ENCODE peak calls at places on chromosomes 4 and X, in four cellular contexts. T is cardiac fibroblast, O is heart left ventricle, M is MM.1S. C is an unnamed sample.

GRCh38 chr4:17781072-17781830 is at the start of gene FAM184B:
- DNase-seq in T (no peak), O (no peak), M (no peak), C (no peak)

GRCh38 chr4:84944952-84945351 is 21.5 kb downstream of the WDFY3 start:
- DNase-seq in T (no peak), O (no peak), M (no peak), C (no peak)

GRCh38 chr4:70269674-70270073 is 27.3 kb downstream of the CSN3 start:
- DNase-seq in T (no peak), O (no peak), M (peak; percentile 37), C (peak; percentile 8)

GRCh38 chr4:181897935-181898334 is 345.3 kb upstream of the TENM3 start:
- DNase-seq in T (peak; percentile 47), O (no peak), M (no peak), C (no peak)

GRCh38 chrX:40504801-40505605 is 75.8 kb upstream of the ATP6AP2 start:
- DNase-seq in T (peak; percentile 57), O (no peak), M (peak; percentile 47), C (no peak)

GRCh38 chrX:130002541-130002940 is 20.1 kb downstream of the BCORL1 start:
- DNase-seq in T (no peak), O (no peak), M (no peak), C (no peak)

GRCh38 chr4:53510316-53510715 is 81.0 kb downstream of the LNX1 start:
- DNase-seq in T (peak; percentile 44), O (no peak), M (no peak), C (no peak)

GRCh38 chrX:108148524-108148923 is 56.9 kb downstream of the ATG4A start:
- DNase-seq in T (no peak), O (no peak), M (peak; percentile 40), C (peak; percentile 9)

GRCh38 chrX:41352329-41352801 is 18.4 kb downstream of the DDX3X start:
- DNase-seq in T (no peak), O (no peak), M (no peak), C (no peak)

GRCh38 chrX:140317462-140317861 is 187.4 kb downstream of the SOX3 start:
- DNase-seq in T (no peak), O (no peak), M (no peak), C (no peak)

GRCh38 chrX:101357166-101357795 is 8.7 kb upstream of the TIMM8A start:
- DNase-seq in T (peak; percentile 24), O (no peak), M (peak; percentile 33), C (peak; percentile 32)

GRCh38 chr4:30642520-30642919 is 77.6 kb upstream of the PCDH7 start:
- DNase-seq in T (no peak), O (no peak), M (no peak), C (no peak)

GRCh38 chrX:112874140-112874539 is 33.5 kb upstream of the AMOT start:
- DNase-seq in T (peak; percentile 14), O (no peak), M (no peak), C (no peak)

GRCh38 chrX:54066841-54067240 is 22.6 kb upstream of the PHF8 start:
- DNase-seq in T (no peak), O (no peak), M (no peak), C (no peak)

GRCh38 chrX:45381841-45382240 is 181.2 kb upstream of the DIPK2B start:
- DNase-seq in T (no peak), O (no peak), M (no peak), C (no peak)

GRCh38 chr4:55546633-55547460 is at the start of gene CLOCK:
- DNase-seq in T (peak; percentile 93), O (peak; percentile 95), M (peak; percentile 87), C (peak; percentile 73)

GRCh38 chr4:15714141-15714540 is 11.3 kb downstream of the BST1 start:
- DNase-seq in T (no peak), O (no peak), M (no peak), C (no peak)

GRCh38 chr4:7663075-7663541 is 228.4 kb upstream of the PSAPL1 start:
- DNase-seq in T (no peak), O (peak; percentile 47), M (no peak), C (no peak)

GRCh38 chr4:155489261-155489660 is 112.5 kb upstream of the MAP9 start:
- DNase-seq in T (no peak), O (no peak), M (no peak), C (no peak)

GRCh38 chr4:7985891-7986441 is 46.3 kb upstream of the AFAP1 start:
- DNase-seq in T (peak; percentile 69), O (peak; percentile 20), M (no peak), C (no peak)

GRCh38 chrX:7941390-7942042 is 14.3 kb upstream of the PNPLA4 start:
- DNase-seq in T (peak; percentile 22), O (no peak), M (no peak), C (no peak)

GRCh38 chr4:139876328-139876941 is 210.8 kb downstream of the MGST2 start:
- DNase-seq in T (no peak), O (no peak), M (no peak), C (no peak)

GRCh38 chr4:6548201-6548881 is 26.6 kb upstream of the MAN2B2 start:
- DNase-seq in T (peak; percentile 57), O (no peak), M (no peak), C (no peak)

GRCh38 chr4:34850426-34850825 is 1393.9 kb downstream of the ARAP2 start:
- DNase-seq in T (no peak), O (no peak), M (no peak), C (no peak)

GRCh38 chr4:162909952-162910351 is 256.7 kb downstream of the NAF1 start:
- DNase-seq in T (no peak), O (no peak), M (no peak), C (no peak)

GRCh38 chr4:108425988-108426387 is 194.4 kb upstream of the RPL34 start:
- DNase-seq in T (peak; percentile 3), O (no peak), M (no peak), C (no peak)

GRCh38 chr4:17577660-17578481 is 873 bp downstream of the LAP3 start:
- DNase-seq in T (peak; percentile 43), O (peak; percentile 79), M (peak; percentile 35), C (no peak)

GRCh38 chrX:154761977-154762528 is 611 bp upstream of the DKC1 start:
- DNase-seq in T (no peak), O (no peak), M (no peak), C (no peak)

DNA sequence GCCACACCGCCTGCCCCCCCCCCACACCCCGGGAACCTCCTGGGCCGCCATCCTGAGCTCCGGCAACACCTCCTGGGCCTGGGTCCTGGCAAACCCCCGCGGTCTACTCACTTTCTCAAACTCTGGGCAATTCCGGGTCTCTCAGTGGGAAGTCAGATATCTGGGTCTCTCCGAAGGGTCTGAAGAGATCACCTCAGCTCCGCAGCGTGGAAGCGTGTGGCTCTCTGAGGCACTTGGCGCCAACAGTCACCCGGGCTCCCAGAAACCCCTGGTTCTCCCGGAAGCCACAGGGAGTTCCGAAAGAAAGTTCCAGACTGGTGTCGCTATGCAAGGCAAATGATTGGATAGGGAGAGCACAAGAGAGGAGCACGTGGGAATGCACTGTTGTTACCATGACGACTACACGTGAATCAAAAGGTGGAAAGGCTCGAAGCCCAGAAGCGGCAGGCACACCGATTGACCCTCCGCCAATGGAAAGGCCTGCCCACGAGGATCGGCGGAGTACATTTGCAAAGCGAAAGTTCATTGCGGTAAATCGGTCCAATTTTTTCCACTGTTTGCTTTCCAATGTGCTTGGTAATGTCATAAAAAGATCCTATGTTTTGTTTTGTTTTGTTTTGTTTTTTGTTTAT is at the start of gene PNMA6E:
- DNase-seq in T (no peak), O (no peak), M (no peak), C (no peak)
- H3K4me3 ChIP-seq in T (no peak within 1 kb of the TSS), O (no peak within 1 kb of the TSS), M (no peak within 1 kb of the TSS), C (no peak within 1 kb of the TSS)

GRCh38 chrX:2442694-2443093 is 58.1 kb downstream of the DHRSX start:
- DNase-seq in T (no peak), O (no peak), M (no peak), C (no peak)
- H3K4me3 ChIP-seq in T (no peak overlapping the region), O (no peak overlapping the region), M (no peak overlapping the region), C (no peak overlapping the region)

GRCh38 chr4:184459413-184459812 is 14.9 kb downstream of the IRF2 start:
- DNase-seq in T (peak; percentile 20), O (no peak), M (no peak), C (no peak)
- H3K4me3 ChIP-seq in T (no peak overlapping the region), O (no peak overlapping the region), M (peak overlapping the region; percentile 34), C (no peak overlapping the region)

GRCh38 chr4:23838131-23838530 is 51.7 kb downstream of the PPARGC1A start:
- DNase-seq in T (no peak), O (no peak), M (no peak), C (no peak)

GRCh38 chr4:23835814-23836478 is 53.9 kb downstream of the PPARGC1A start:
- DNase-seq in T (no peak), O (no peak), M (no peak), C (no peak)

GRCh38 chr4:23837366-23837765 is 52.5 kb downstream of the PPARGC1A start:
- DNase-seq in T (no peak), O (no peak), M (no peak), C (no peak)

GRCh38 chr4:23844961-23845360 is 44.9 kb downstream of the PPARGC1A start:
- DNase-seq in T (no peak), O (no peak), M (no peak), C (no peak)

DNA sequence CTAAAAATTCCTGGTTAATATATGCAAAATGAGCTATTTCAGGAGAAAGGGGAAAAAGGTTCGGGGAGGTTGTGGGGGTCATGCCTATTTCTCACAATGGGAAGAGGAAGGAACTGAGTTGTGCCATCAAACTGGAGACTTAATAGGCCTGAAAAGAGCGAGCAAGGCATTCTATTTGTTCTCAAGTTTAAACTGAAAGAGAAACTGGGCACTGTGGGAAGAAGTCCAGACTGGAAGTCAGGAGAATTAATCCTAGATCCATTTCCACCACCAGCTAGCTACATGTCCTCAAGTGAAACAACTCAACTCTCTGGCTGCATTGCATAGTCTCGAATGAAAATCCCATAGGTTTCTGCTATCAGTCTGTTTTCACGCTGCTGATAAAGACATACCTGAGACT is 50.6 kb downstream of the PPARGC1A start:
- DNase-seq in T (no peak), O (no peak), M (no peak), C (no peak)
- H3K4me3 ChIP-seq in T (no peak overlapping the region), O (no peak overlapping the region), M (no peak overlapping the region), C (no peak overlapping the region)

GRCh38 chrX:37787353-37787869 is 7.6 kb downstream of the CYBB start:
- DNase-seq in T (no peak), O (no peak), M (peak; percentile 36), C (no peak)
- H3K4me3 ChIP-seq in T (no peak overlapping the region), O (no peak overlapping the region), M (peak overlapping the region; percentile 28), C (no peak overlapping the region)

C was measured in Jurkat, Clone E6-1.